ENCODE peak calls at places on chromosomes 13 and 19, in four cellular contexts. One of them, this sample, is unnamed.
A peak's percentile ranks its signal among the peaks of the same experiment; 100 is the strongest.

GRCh38 chr13:48304132-48304876 is 753 bp downstream of the RB1 start:
- DNase-seq in breast epithelium: peak; percentile 32
- DNase-seq in HepG2: peak; percentile 30
- DNase-seq in GM23338: no peak
- DNase-seq in this sample: peak; percentile 34

GRCh38 chr19:19338082-19338481 is 17.5 kb downstream of the MAU2 start:
- DNase-seq in breast epithelium: no peak
- DNase-seq in HepG2: no peak
- DNase-seq in GM23338: no peak
- DNase-seq in this sample: no peak

GRCh38 chr13:46728777-46729176 is 68.2 kb downstream of the ESD start:
- DNase-seq in breast epithelium: no peak
- DNase-seq in HepG2: peak; percentile 21
- DNase-seq in GM23338: peak; percentile 78
- DNase-seq in this sample: no peak

GRCh38 chr19:35501684-35502083 is 11.4 kb upstream of the KRTDAP start:
- DNase-seq in breast epithelium: no peak
- DNase-seq in HepG2: no peak
- DNase-seq in GM23338: no peak
- DNase-seq in this sample: no peak

GRCh38 chr19:22332924-22333323 is 46.7 kb downstream of the ZNF729 start:
- DNase-seq in breast epithelium: no peak
- DNase-seq in HepG2: no peak
- DNase-seq in GM23338: no peak
- DNase-seq in this sample: no peak

GRCh38 chr13:33554919-33555791 is 262.8 kb upstream of the RFC3 start:
- DNase-seq in breast epithelium: no peak
- DNase-seq in HepG2: no peak
- DNase-seq in GM23338: peak; percentile 15
- DNase-seq in this sample: no peak

GRCh38 chr19:19304186-19304975 is 15.9 kb downstream of the SUGP1 start:
- DNase-seq in breast epithelium: no peak
- DNase-seq in HepG2: no peak
- DNase-seq in GM23338: no peak
- DNase-seq in this sample: no peak

GRCh38 chr13:54658771-54659170 is 1630.2 kb downstream of the OLFM4 start:
- DNase-seq in breast epithelium: no peak
- DNase-seq in HepG2: no peak
- DNase-seq in GM23338: no peak
- DNase-seq in this sample: no peak

GRCh38 chr19:4066682-4067395 is at the start of gene ZBTB7A:
- DNase-seq in breast epithelium: peak; percentile 84
- DNase-seq in HepG2: peak; percentile 60
- DNase-seq in GM23338: peak; percentile 74
- DNase-seq in this sample: peak; percentile 91

GRCh38 chr19:19546751-19547162 is 8.7 kb downstream of the CILP2 start:
- DNase-seq in breast epithelium: no peak
- DNase-seq in HepG2: no peak
- DNase-seq in GM23338: no peak
- DNase-seq in this sample: no peak

GRCh38 chr13:102402292-102402691 is 444 bp upstream of the FGF14 start:
- DNase-seq in breast epithelium: no peak
- DNase-seq in HepG2: no peak
- DNase-seq in GM23338: peak; percentile 91
- DNase-seq in this sample: no peak

GRCh38 chr13:112057736-112058518 is 9.0 kb upstream of the SOX1 start:
- DNase-seq in breast epithelium: no peak
- DNase-seq in HepG2: no peak
- DNase-seq in GM23338: peak; percentile 56
- DNase-seq in this sample: no peak

GRCh38 chr13:45878966-45879365 is 27.4 kb upstream of the SIAH3 start:
- DNase-seq in breast epithelium: no peak
- DNase-seq in HepG2: no peak
- DNase-seq in GM23338: no peak
- DNase-seq in this sample: no peak

GRCh38 chr13:102729560-102730275 is 34.9 kb upstream of the METTL21C start:
- DNase-seq in breast epithelium: no peak
- DNase-seq in HepG2: no peak
- DNase-seq in GM23338: peak; percentile 17
- DNase-seq in this sample: no peak

GRCh38 chr19:7862413-7862951 is 11.7 kb downstream of the PRR36 start:
- DNase-seq in breast epithelium: no peak
- DNase-seq in HepG2: no peak
- DNase-seq in GM23338: peak; percentile 97
- DNase-seq in this sample: peak; percentile 57

GRCh38 chr13:41645313-41645712 is 188.0 kb downstream of the RGCC start:
- DNase-seq in breast epithelium: peak; percentile 37
- DNase-seq in HepG2: peak; percentile 88
- DNase-seq in GM23338: no peak
- DNase-seq in this sample: no peak

GRCh38 chr13:31881495-31881882 is 142.2 kb downstream of the RXFP2 start:
- DNase-seq in breast epithelium: no peak
- DNase-seq in HepG2: no peak
- DNase-seq in GM23338: no peak
- DNase-seq in this sample: no peak

GRCh38 chr19:4676955-4677731 is 7.0 kb upstream of the MYDGF start:
- DNase-seq in breast epithelium: no peak
- DNase-seq in HepG2: peak; percentile 69
- DNase-seq in GM23338: peak; percentile 96
- DNase-seq in this sample: peak; percentile 56

GRCh38 chr13:81872581-81872980 is 1531.7 kb upstream of the SPRY2 start:
- DNase-seq in breast epithelium: no peak
- DNase-seq in HepG2: peak; percentile 38
- DNase-seq in GM23338: peak; percentile 58
- DNase-seq in this sample: no peak

GRCh38 chr13:48853381-48854102 is 122.2 kb upstream of the FNDC3A start:
- DNase-seq in breast epithelium: no peak
- DNase-seq in HepG2: no peak
- DNase-seq in GM23338: no peak
- DNase-seq in this sample: no peak

DNA sequence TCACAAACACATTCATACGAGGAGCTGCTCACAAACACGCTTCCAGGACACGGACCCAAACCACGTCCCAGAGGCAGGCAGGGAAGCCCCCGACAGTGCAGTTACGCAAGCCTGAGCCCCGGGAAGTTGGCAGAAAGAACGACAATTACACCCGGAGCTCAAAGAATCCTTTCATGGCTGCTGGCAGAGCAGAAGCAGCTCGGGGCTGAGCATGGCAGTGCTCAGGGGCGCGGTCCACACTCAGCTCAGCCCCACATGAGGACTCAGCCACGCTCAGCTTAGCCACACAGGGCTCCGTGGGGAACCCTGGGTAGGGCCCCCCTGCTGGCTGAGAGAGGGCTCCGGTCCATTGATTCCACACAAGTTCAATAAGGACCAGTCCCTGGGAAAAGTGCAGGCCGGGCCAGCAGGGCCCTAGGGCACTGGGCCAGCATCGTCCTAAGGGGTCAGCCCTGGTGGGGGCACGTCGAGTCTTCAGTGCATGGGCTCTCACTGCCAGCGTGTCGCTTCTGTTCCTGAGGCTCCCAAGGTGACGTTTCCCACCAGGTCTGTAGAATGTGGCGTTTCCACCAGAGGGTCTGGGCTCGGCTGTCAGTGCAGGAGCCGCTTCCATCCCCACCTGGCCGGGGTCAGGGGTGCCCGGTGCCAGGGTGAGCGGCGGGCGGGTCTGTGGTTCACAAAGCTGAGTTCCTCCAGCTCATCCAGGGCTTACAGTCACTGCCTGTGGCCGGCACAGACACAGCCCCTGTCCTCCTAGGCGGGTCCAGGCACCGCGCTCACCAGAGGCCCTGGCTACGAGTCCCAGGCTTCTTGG is 23.1 kb downstream of the GAS6 start:
- DNase-seq in breast epithelium: no peak
- DNase-seq in HepG2: no peak
- DNase-seq in GM23338: no peak
- DNase-seq in this sample: no peak
- TF ChIP-seq CTCF in breast epithelium: no peak
- TF ChIP-seq CTCF in HepG2: no peak
- TF ChIP-seq CTCF in GM23338: no peak
- TF ChIP-seq CTCF in this sample: no peak

GRCh38 chr13:106529415-106530208 is 5.8 kb downstream of the EFNB2 start:
- DNase-seq in breast epithelium: no peak
- DNase-seq in HepG2: no peak
- DNase-seq in GM23338: no peak
- DNase-seq in this sample: no peak

GRCh38 chr13:106526748-106527488 is 8.5 kb downstream of the EFNB2 start:
- DNase-seq in breast epithelium: no peak
- DNase-seq in HepG2: no peak
- DNase-seq in GM23338: peak; percentile 70
- DNase-seq in this sample: no peak

GRCh38 chr13:106527806-106528205 is 7.7 kb downstream of the EFNB2 start:
- DNase-seq in breast epithelium: no peak
- DNase-seq in HepG2: no peak
- DNase-seq in GM23338: no peak
- DNase-seq in this sample: no peak

GRCh38 chr13:106530209-106530906 is 5.1 kb downstream of the EFNB2 start:
- DNase-seq in breast epithelium: no peak
- DNase-seq in HepG2: no peak
- DNase-seq in GM23338: peak; percentile 49
- DNase-seq in this sample: no peak

DNA sequence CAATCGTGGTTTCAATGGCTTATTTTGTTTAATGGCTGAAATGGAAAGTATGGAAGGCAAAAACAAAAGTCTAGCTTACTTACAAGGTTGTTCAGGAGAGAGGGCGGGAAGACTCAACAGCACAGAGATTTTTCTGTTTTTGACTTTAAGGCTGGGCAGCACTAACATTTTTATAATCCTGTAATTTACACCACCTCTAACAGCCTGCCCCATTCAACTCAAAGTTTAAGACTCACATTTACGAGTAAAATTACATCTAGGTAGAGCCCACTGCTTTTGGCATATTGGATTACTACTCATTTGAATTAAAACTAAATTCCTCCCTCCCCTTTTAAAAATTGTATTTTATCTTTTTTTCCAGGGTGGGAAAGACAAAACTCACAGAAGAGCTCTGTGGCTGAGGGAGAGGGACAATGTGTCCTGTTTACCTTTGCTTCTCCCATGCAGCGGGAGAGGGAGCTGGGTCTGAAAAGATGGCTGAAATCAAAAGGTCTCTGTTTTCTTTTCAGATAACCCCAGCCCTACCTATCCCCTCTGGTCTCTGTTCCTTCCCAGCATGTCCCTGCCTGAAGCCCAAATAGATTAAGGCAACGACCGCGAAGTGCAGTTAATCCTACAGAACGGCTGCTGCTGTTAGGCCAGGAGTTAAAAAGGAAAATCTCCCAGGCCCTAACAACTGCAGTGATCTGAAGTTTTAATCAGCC is 6.6 kb downstream of the EFNB2 start:
- DNase-seq in breast epithelium: no peak
- DNase-seq in HepG2: no peak
- DNase-seq in GM23338: no peak
- DNase-seq in this sample: no peak
- H3K27ac ChIP-seq in breast epithelium: peak overlapping the region; percentile 50
- H3K27ac ChIP-seq in HepG2: no peak overlapping the region
- H3K27ac ChIP-seq in GM23338: peak overlapping the region; percentile 10
- H3K27ac ChIP-seq in this sample: no peak overlapping the region

DNA sequence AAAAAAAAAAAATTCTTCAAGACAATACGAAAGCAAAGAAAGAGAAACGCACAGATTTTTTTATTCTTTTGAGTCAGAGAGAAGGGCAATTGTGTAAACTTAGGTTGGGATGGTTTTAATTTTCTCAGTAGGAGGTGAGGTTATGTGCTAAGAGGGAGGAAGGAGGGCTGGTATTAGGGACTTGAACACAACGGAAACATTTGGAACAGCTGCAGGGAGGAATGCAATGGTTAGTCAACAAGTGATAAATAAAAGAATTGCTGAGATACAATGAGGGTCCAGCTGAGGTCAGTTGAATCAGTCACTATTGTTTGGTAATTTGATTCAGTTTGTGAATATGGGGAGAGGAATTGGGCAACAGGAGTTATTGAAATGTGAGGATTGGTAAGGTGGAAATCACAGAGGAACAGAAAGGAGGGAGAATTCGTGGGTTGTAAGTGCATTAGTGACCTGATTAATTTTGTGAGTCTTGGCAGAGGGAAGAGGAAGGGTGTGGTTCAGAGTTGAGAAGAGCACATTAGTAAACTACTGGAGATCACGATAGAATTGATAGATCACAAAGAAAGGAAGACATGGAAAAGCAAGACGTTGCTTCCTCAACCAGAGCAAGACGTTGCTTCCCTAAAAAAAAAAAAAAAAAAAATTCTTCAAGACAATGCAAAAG is 499.5 kb upstream of the SPRY2 start:
- DNase-seq in breast epithelium: no peak
- DNase-seq in HepG2: no peak
- DNase-seq in GM23338: peak; percentile 39
- DNase-seq in this sample: no peak
- TF ChIP-seq POLR2AphosphoS5 in breast epithelium: no peak
- TF ChIP-seq POLR2AphosphoS5 in HepG2: no peak
- TF ChIP-seq POLR2AphosphoS5 in GM23338: no peak
- TF ChIP-seq POLR2AphosphoS5 in this sample: no peak

GRCh38 chr19:9329999-9330398 is 6.0 kb downstream of the ZNF559 start:
- DNase-seq in breast epithelium: no peak
- DNase-seq in HepG2: no peak
- DNase-seq in GM23338: no peak
- DNase-seq in this sample: no peak

GRCh38 chr19:9324584-9324962 is 594 bp downstream of the ZNF559 start:
- DNase-seq in breast epithelium: no peak
- DNase-seq in HepG2: no peak
- DNase-seq in GM23338: no peak
- DNase-seq in this sample: no peak

GRCh38 chr19:9321338-9321737 is 2.6 kb upstream of the ZNF559 start:
- DNase-seq in breast epithelium: no peak
- DNase-seq in HepG2: no peak
- DNase-seq in GM23338: no peak
- DNase-seq in this sample: no peak

GRCh38 chr19:9323557-9323918 is 441 bp upstream of the ZNF559 start:
- DNase-seq in breast epithelium: peak; percentile 54
- DNase-seq in HepG2: peak; percentile 81
- DNase-seq in GM23338: peak; percentile 84
- DNase-seq in this sample: peak; percentile 55

GRCh38 chr19:9323919-9324583 is at the start of gene ZNF559:
- DNase-seq in breast epithelium: peak; percentile 93
- DNase-seq in HepG2: peak; percentile 85
- DNase-seq in GM23338: peak; percentile 96
- DNase-seq in this sample: peak; percentile 94
- TF ChIP-seq CTCF in breast epithelium: peak; percentile 32
- TF ChIP-seq CTCF in HepG2: peak; percentile 30
- TF ChIP-seq CTCF in GM23338: peak; percentile 45
- TF ChIP-seq CTCF in this sample: no peak

DNA sequence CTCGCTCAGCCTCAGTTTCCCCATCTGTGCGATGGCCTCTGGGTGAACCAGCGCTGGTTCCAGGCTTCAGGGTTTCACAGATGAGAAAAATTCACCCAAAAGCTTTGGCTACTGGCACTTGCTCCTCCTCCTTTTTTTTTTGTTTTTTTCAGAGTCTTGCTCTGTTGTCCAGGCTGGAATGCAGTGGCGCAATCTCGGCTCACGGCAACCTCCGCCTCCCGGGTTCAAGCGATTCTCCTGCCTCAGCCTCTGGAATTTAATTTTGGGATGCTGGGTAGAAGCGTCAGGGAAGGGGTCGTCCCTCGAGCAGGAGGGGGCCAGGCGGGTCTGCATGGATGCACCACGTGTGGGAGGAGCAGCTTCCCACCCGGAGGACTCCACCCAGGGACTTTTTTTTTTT is 7.0 kb downstream of the PRSS57 start:
- DNase-seq in breast epithelium: no peak
- DNase-seq in HepG2: no peak
- DNase-seq in GM23338: no peak
- DNase-seq in this sample: no peak
- H3K27ac ChIP-seq in breast epithelium: no peak overlapping the region
- H3K27ac ChIP-seq in HepG2: no peak overlapping the region
- H3K27ac ChIP-seq in GM23338: no peak overlapping the region
- H3K27ac ChIP-seq in this sample: no peak overlapping the region

This sample was measured in stomach.